ENCODE peak calls at places on chromosome 10, in eight cellular contexts. One of them, this sample, is unnamed. For H3K4me1, the result is how much of the 10 kb centered on the place peaks cover.

GRCh38 chr10:45453639-45454250 is 79.7 kb downstream of the ALOX5 start:
- DNase-seq in suprapubic skin: no peak
- DNase-seq in H9: no peak
- DNase-seq in stomach: no peak
- DNase-seq in naive thymus-derived CD4-positive, alpha-beta T cell: no peak
- DNase-seq in fibroblast of lung: no peak
- DNase-seq in GM23248: no peak
- DNase-seq in left ventricle myocardium inferior: no peak
- DNase-seq in this sample: no peak

GRCh38 chr10:33155720-33156638 is 178.5 kb downstream of the NRP1 start:
- DNase-seq in fibroblast of lung: peak
- DNase-seq in stomach: no peak
- DNase-seq in naive thymus-derived CD4-positive, alpha-beta T cell: peak
- DNase-seq in GM23248: peak
- DNase-seq in suprapubic skin: no peak
- DNase-seq in H9: no peak
- DNase-seq in left ventricle myocardium inferior: no peak
- DNase-seq in this sample: no peak

GRCh38 chr10:114684822-114685209 is 26.7 kb upstream of the ABLIM1 start:
- DNase-seq in H9: no peak
- DNase-seq in stomach: no peak
- DNase-seq in left ventricle myocardium inferior: no peak
- DNase-seq in naive thymus-derived CD4-positive, alpha-beta T cell: no peak
- DNase-seq in fibroblast of lung: peak
- DNase-seq in GM23248: peak
- DNase-seq in suprapubic skin: no peak
- DNase-seq in this sample: peak

GRCh38 chr10:95661818-95662217 is 5.3 kb upstream of the ALDH18A1 start:
- DNase-seq in fibroblast of lung: no peak
- DNase-seq in naive thymus-derived CD4-positive, alpha-beta T cell: no peak
- DNase-seq in suprapubic skin: no peak
- DNase-seq in stomach: no peak
- DNase-seq in H9: no peak
- DNase-seq in left ventricle myocardium inferior: no peak
- DNase-seq in GM23248: no peak
- DNase-seq in this sample: no peak

GRCh38 chr10:24968349-24968748 is 15.9 kb upstream of the PRTFDC1 start:
- DNase-seq in fibroblast of lung: no peak
- DNase-seq in left ventricle myocardium inferior: no peak
- DNase-seq in H9: no peak
- DNase-seq in GM23248: no peak
- DNase-seq in stomach: no peak
- DNase-seq in suprapubic skin: no peak
- DNase-seq in naive thymus-derived CD4-positive, alpha-beta T cell: no peak
- DNase-seq in this sample: no peak

GRCh38 chr10:62373995-62374861 is at the start of gene ZNF365:
- DNase-seq in H9: peak
- DNase-seq in stomach: no peak
- DNase-seq in left ventricle myocardium inferior: peak
- DNase-seq in suprapubic skin: no peak
- DNase-seq in GM23248: peak
- DNase-seq in naive thymus-derived CD4-positive, alpha-beta T cell: peak
- DNase-seq in fibroblast of lung: peak
- DNase-seq in this sample: peak

GRCh38 chr10:44723654-44724053 is 187.5 kb upstream of the TMEM72 start:
- DNase-seq in suprapubic skin: no peak
- DNase-seq in H9: no peak
- DNase-seq in stomach: no peak
- DNase-seq in GM23248: peak
- DNase-seq in left ventricle myocardium inferior: peak
- DNase-seq in naive thymus-derived CD4-positive, alpha-beta T cell: no peak
- DNase-seq in fibroblast of lung: peak
- DNase-seq in this sample: peak

GRCh38 chr10:113459672-113460280 is 93.1 kb upstream of the HABP2 start:
- DNase-seq in left ventricle myocardium inferior: no peak
- DNase-seq in stomach: no peak
- DNase-seq in GM23248: no peak
- DNase-seq in H9: no peak
- DNase-seq in suprapubic skin: no peak
- DNase-seq in naive thymus-derived CD4-positive, alpha-beta T cell: no peak
- DNase-seq in fibroblast of lung: no peak
- DNase-seq in this sample: no peak

GRCh38 chr10:71726673-71727428 is 7.3 kb upstream of the C10orf105 start:
- DNase-seq in H9: no peak
- DNase-seq in left ventricle myocardium inferior: no peak
- DNase-seq in naive thymus-derived CD4-positive, alpha-beta T cell: peak
- DNase-seq in stomach: no peak
- DNase-seq in suprapubic skin: no peak
- DNase-seq in GM23248: no peak
- DNase-seq in fibroblast of lung: no peak
- DNase-seq in this sample: no peak

GRCh38 chr10:48199580-48200377 is 74.7 kb downstream of the FRMPD2 start:
- DNase-seq in suprapubic skin: no peak
- DNase-seq in H9: no peak
- DNase-seq in naive thymus-derived CD4-positive, alpha-beta T cell: no peak
- DNase-seq in stomach: no peak
- DNase-seq in fibroblast of lung: peak
- DNase-seq in left ventricle myocardium inferior: no peak
- DNase-seq in GM23248: peak
- DNase-seq in this sample: no peak

GRCh38 chr10:74175510-74176379 is 24.7 kb downstream of the ADK start:
- DNase-seq in fibroblast of lung: no peak
- DNase-seq in stomach: no peak
- DNase-seq in suprapubic skin: no peak
- DNase-seq in naive thymus-derived CD4-positive, alpha-beta T cell: no peak
- DNase-seq in left ventricle myocardium inferior: no peak
- DNase-seq in H9: no peak
- DNase-seq in GM23248: no peak
- DNase-seq in this sample: no peak

GRCh38 chr10:70891636-70892035 is 3.3 kb upstream of the PCBD1 start:
- DNase-seq in fibroblast of lung: no peak
- DNase-seq in H9: no peak
- DNase-seq in suprapubic skin: no peak
- DNase-seq in stomach: no peak
- DNase-seq in left ventricle myocardium inferior: no peak
- DNase-seq in naive thymus-derived CD4-positive, alpha-beta T cell: no peak
- DNase-seq in GM23248: peak
- DNase-seq in this sample: no peak

GRCh38 chr10:6163364-6164270 is 39.1 kb upstream of the PFKFB3 start:
- DNase-seq in naive thymus-derived CD4-positive, alpha-beta T cell: peak
- DNase-seq in stomach: peak
- DNase-seq in suprapubic skin: peak
- DNase-seq in left ventricle myocardium inferior: peak
- DNase-seq in fibroblast of lung: peak
- DNase-seq in GM23248: peak
- DNase-seq in H9: peak
- DNase-seq in this sample: peak

GRCh38 chr10:96610817-96611216 is 24.0 kb upstream of the TM9SF3 start:
- DNase-seq in stomach: peak
- DNase-seq in fibroblast of lung: no peak
- DNase-seq in GM23248: no peak
- DNase-seq in left ventricle myocardium inferior: no peak
- DNase-seq in naive thymus-derived CD4-positive, alpha-beta T cell: no peak
- DNase-seq in H9: no peak
- DNase-seq in suprapubic skin: no peak
- DNase-seq in this sample: no peak

GRCh38 chr10:133087679-133088523 is at the start of gene ADGRA1:
- DNase-seq in GM23248: peak
- DNase-seq in naive thymus-derived CD4-positive, alpha-beta T cell: no peak
- DNase-seq in suprapubic skin: no peak
- DNase-seq in H9: peak
- DNase-seq in fibroblast of lung: no peak
- DNase-seq in stomach: no peak
- DNase-seq in left ventricle myocardium inferior: no peak
- DNase-seq in this sample: no peak

GRCh38 chr10:86690657-86691084 is 22.4 kb downstream of the LDB3 start:
- DNase-seq in fibroblast of lung: no peak
- DNase-seq in stomach: no peak
- DNase-seq in suprapubic skin: no peak
- DNase-seq in H9: no peak
- DNase-seq in left ventricle myocardium inferior: peak
- DNase-seq in naive thymus-derived CD4-positive, alpha-beta T cell: no peak
- DNase-seq in GM23248: no peak
- DNase-seq in this sample: peak
- H3K27ac ChIP-seq in fibroblast of lung: no peak
- H3K27ac ChIP-seq in stomach: no peak
- H3K27ac ChIP-seq in suprapubic skin: no peak
- H3K27ac ChIP-seq in H9: no peak
- H3K27ac ChIP-seq in left ventricle myocardium inferior: peak
- H3K27ac ChIP-seq in naive thymus-derived CD4-positive, alpha-beta T cell: no peak
- H3K27ac ChIP-seq in GM23248: no peak
- H3K27ac ChIP-seq in this sample: no peak

GRCh38 chr10:69445094-69445493 is 6.2 kb upstream of the TSPAN15 start:
- DNase-seq in stomach: no peak
- DNase-seq in suprapubic skin: no peak
- DNase-seq in naive thymus-derived CD4-positive, alpha-beta T cell: no peak
- DNase-seq in GM23248: peak
- DNase-seq in fibroblast of lung: no peak
- DNase-seq in left ventricle myocardium inferior: no peak
- DNase-seq in H9: no peak
- DNase-seq in this sample: no peak
- H3K4me1 ChIP-seq in stomach: under half
- H3K4me1 ChIP-seq in suprapubic skin: under half
- H3K4me1 ChIP-seq in naive thymus-derived CD4-positive, alpha-beta T cell: under half
- H3K4me1 ChIP-seq in GM23248: under half
- H3K4me1 ChIP-seq in fibroblast of lung: under half
- H3K4me1 ChIP-seq in left ventricle myocardium inferior: under half
- H3K4me1 ChIP-seq in H9: under half
- H3K4me1 ChIP-seq in this sample: under half

GRCh38 chr10:131907679-131908078 is 6.9 kb downstream of the PPP2R2D start:
- DNase-seq in GM23248: no peak
- DNase-seq in suprapubic skin: no peak
- DNase-seq in H9: no peak
- DNase-seq in fibroblast of lung: no peak
- DNase-seq in stomach: no peak
- DNase-seq in left ventricle myocardium inferior: no peak
- DNase-seq in naive thymus-derived CD4-positive, alpha-beta T cell: peak
- DNase-seq in this sample: no peak
- H3K27ac ChIP-seq in GM23248: no peak
- H3K27ac ChIP-seq in suprapubic skin: no peak
- H3K27ac ChIP-seq in H9: no peak
- H3K27ac ChIP-seq in fibroblast of lung: no peak
- H3K27ac ChIP-seq in stomach: no peak
- H3K27ac ChIP-seq in left ventricle myocardium inferior: no peak
- H3K27ac ChIP-seq in naive thymus-derived CD4-positive, alpha-beta T cell: peak
- H3K27ac ChIP-seq in this sample: no peak

DNA sequence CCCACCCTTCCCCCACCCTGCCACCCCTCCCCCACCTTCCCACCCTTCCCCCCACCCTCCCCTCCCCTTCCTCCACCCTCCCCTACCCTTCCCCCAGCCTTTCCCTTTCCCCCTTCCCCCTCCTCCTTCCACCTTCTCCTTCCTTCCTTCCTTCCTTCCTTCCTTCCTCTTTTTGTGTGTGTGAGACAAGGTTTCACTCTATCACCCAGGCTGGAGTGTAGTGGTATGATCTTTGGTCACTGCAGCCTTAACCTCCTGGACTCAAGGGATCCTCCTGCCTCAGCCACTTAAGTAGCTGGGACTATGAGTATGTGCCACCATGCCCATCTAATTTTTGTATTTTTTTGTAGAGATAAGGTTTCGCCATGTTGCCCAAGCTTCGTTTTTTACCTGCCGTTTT is 35.2 kb downstream of the CYP17A1 start:
- DNase-seq in fibroblast of lung: no peak
- DNase-seq in H9: no peak
- DNase-seq in stomach: no peak
- DNase-seq in naive thymus-derived CD4-positive, alpha-beta T cell: no peak
- DNase-seq in suprapubic skin: no peak
- DNase-seq in left ventricle myocardium inferior: no peak
- DNase-seq in GM23248: no peak
- DNase-seq in this sample: no peak
- H3K4me1 ChIP-seq in fibroblast of lung: under half
- H3K4me1 ChIP-seq in H9: under half
- H3K4me1 ChIP-seq in stomach: half or more
- H3K4me1 ChIP-seq in naive thymus-derived CD4-positive, alpha-beta T cell: under half
- H3K4me1 ChIP-seq in suprapubic skin: half or more
- H3K4me1 ChIP-seq in left ventricle myocardium inferior: half or more
- H3K4me1 ChIP-seq in GM23248: under half
- H3K4me1 ChIP-seq in this sample: half or more

DNA sequence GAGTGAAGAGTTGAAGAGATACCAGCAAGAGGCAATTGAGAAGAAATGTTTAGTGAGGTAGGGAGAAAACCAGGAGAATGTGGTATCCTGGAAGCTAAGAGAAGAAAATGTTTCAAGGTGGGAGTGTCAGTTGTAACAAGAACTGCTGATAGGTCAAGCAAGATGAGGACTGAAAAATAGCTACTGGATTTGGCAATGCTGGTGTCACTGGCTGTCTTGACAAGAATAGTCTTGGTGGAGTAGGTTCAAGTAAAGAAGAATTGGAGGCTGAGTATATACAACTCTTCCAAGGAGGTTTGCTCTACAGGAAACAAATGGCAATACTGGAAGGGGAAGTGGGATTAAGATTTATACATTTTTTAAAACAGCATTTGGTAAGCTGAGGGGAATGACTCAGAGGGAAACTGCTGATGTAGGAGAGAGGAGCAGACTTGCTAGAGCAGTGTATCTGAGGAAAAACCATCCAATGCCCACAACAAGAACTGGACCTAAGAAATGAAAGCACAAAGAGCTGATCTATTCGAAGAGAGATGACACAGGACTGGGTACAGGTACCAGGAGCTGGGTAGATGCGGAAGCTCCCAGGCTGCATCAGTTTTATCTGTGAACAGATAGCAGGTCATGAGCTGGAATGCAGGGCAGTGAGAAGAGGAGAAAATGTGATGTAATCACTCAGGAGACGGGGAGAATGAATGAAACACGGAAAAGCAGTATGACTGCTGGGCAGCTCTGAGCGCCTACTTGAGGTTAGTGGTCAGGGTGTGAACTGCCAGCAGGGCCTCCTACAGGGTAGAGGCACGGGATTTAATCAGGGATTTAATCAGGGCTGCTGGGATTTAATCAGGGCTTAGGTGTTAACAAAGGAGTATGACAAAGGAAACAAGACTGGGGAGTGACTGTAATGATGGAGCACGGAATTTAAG is 34.5 kb downstream of the FAM25A start:
- DNase-seq in naive thymus-derived CD4-positive, alpha-beta T cell: no peak
- DNase-seq in H9: no peak
- DNase-seq in suprapubic skin: no peak
- DNase-seq in left ventricle myocardium inferior: no peak
- DNase-seq in stomach: no peak
- DNase-seq in GM23248: peak
- DNase-seq in fibroblast of lung: peak
- DNase-seq in this sample: no peak
- H3K27ac ChIP-seq in naive thymus-derived CD4-positive, alpha-beta T cell: no peak
- H3K27ac ChIP-seq in H9: no peak
- H3K27ac ChIP-seq in suprapubic skin: peak
- H3K27ac ChIP-seq in left ventricle myocardium inferior: peak
- H3K27ac ChIP-seq in stomach: peak
- H3K27ac ChIP-seq in GM23248: peak
- H3K27ac ChIP-seq in fibroblast of lung: peak
- H3K27ac ChIP-seq in this sample: no peak

DNA sequence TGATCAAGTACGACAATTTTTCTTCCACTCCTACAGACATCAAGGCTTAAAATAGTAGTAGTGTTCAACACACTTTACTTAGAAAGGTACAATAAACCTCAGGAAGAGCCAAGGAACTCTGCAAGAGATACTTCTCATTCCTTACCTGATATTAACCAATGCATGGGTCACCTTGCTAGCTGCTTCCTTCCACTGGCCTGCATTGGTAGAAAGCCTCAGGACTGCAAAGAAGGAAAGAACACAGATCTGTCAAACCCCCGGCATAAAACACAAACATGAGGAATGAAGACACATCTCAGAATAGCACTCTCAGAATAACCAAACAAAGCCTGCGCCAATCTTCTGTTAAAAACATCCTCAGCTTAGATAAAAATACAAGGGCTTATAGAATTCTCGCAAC is 96.1 kb upstream of the KCNIP2 start:
- DNase-seq in fibroblast of lung: no peak
- DNase-seq in suprapubic skin: no peak
- DNase-seq in stomach: no peak
- DNase-seq in H9: no peak
- DNase-seq in naive thymus-derived CD4-positive, alpha-beta T cell: no peak
- DNase-seq in left ventricle myocardium inferior: no peak
- DNase-seq in GM23248: no peak
- DNase-seq in this sample: peak
- H3K4me1 ChIP-seq in fibroblast of lung: under half
- H3K4me1 ChIP-seq in suprapubic skin: under half
- H3K4me1 ChIP-seq in stomach: under half
- H3K4me1 ChIP-seq in H9: under half
- H3K4me1 ChIP-seq in naive thymus-derived CD4-positive, alpha-beta T cell: under half
- H3K4me1 ChIP-seq in left ventricle myocardium inferior: half or more
- H3K4me1 ChIP-seq in GM23248: half or more
- H3K4me1 ChIP-seq in this sample: under half